ENCODE peak calls at places on chromosomes 11 and 22, in nine cellular contexts. X is RWPE1; W is posterior cingulate gyrus; H is naive thymus-derived CD4-positive, alpha-beta T cell; Y is stimulated activated CD8-positive, alpha-beta memory T cell treated with anti-CD3 and anti-CD28 coated beads, Interleukin-4, amount 100 ng/mL, for 1 hour; B is ELR; P is KBM-7; M is adipocyte; L is ureter. I is an unnamed sample.

GRCh38 chr11:1738380-1738779 is 12.0 kb downstream of the IFITM10 start:
- DNase-seq in H (no peak), W (no peak), Y (no peak), B (no peak), M (no peak), L (no peak), P (no peak), X (no peak), I (no peak)

GRCh38 chr11:64559351-64560138 is 31.5 kb upstream of the SLC22A12 start:
- DNase-seq in X (no peak), Y (no peak), P (no peak), B (no peak), M (no peak), L (no peak), W (peak), H (no peak), I (no peak)

GRCh38 chr11:8282621-8283509 is 19.2 kb upstream of the LMO1 start:
- DNase-seq in M (no peak), X (no peak), L (peak), B (no peak), Y (no peak), P (no peak), W (no peak), H (no peak), I (no peak)

GRCh38 chr11:119054418-119054817 is 2.6 kb downstream of the HYOU1 start:
- DNase-seq in P (no peak), L (no peak), H (no peak), Y (no peak), B (no peak), X (no peak), W (no peak), M (no peak), I (no peak)

GRCh38 chr11:10451399-10452116 is 3.5 kb upstream of the AMPD3 start:
- DNase-seq in M (no peak), L (no peak), Y (no peak), H (no peak), P (no peak), X (no peak), W (no peak), B (no peak), I (peak)

GRCh38 chr11:73216466-73216865 is 1.6 kb upstream of the P2RY2 start:
- DNase-seq in H (no peak), Y (no peak), M (no peak), X (no peak), P (no peak), W (no peak), L (no peak), B (no peak), I (peak)

GRCh38 chr22:47371263-47372090 is 609.0 kb downstream of the TBC1D22A start:
- DNase-seq in P (no peak), W (peak), B (no peak), H (no peak), M (no peak), Y (no peak), L (peak), X (no peak), I (no peak)

GRCh38 chr11:18455686-18456372 is at the start of gene LDHAL6A:
- DNase-seq in X (no peak), W (no peak), M (no peak), H (no peak), P (no peak), L (no peak), B (no peak), Y (no peak), I (no peak)

GRCh38 chr11:15551897-15552851 is 437.5 kb downstream of the INSC start:
- DNase-seq in Y (no peak), H (no peak), B (no peak), X (no peak), L (no peak), W (no peak), P (no peak), M (no peak), I (no peak)

GRCh38 chr11:126452256-126452655 is 96.8 kb downstream of the ST3GAL4 start:
- DNase-seq in Y (no peak), H (no peak), X (no peak), M (no peak), B (no peak), L (no peak), W (no peak), P (no peak), I (no peak)

GRCh38 chr11:1889941-1890855 is 1.5 kb downstream of the PRR33 start:
- DNase-seq in L (peak), Y (no peak), B (no peak), P (no peak), X (no peak), M (no peak), W (peak), H (peak), I (peak)

GRCh38 chr22:36198936-36199616 is 2.5 kb downstream of the APOL4 start:
- DNase-seq in X (no peak), H (no peak), B (no peak), L (no peak), Y (no peak), M (no peak), P (no peak), W (no peak), I (no peak)

GRCh38 chr11:64566915-64567882 is 23.8 kb upstream of the SLC22A12 start:
- DNase-seq in Y (no peak), W (no peak), L (no peak), M (no peak), B (no peak), P (no peak), H (no peak), X (no peak), I (no peak)

GRCh38 chr22:27754247-27754887 is 47.2 kb downstream of the MN1 start:
- DNase-seq in H (no peak), B (no peak), Y (no peak), W (no peak), L (no peak), X (peak), P (no peak), M (no peak), I (no peak)

GRCh38 chr11:134512791-134513538 is 100.9 kb upstream of the B3GAT1 start:
- DNase-seq in P (no peak), H (no peak), B (no peak), M (no peak), Y (no peak), W (no peak), X (no peak), L (no peak), I (no peak)

GRCh38 chr11:120326228-120326627 is 1.1 kb downstream of the TLCD5 start:
- DNase-seq in H (no peak), M (peak), W (no peak), L (no peak), Y (no peak), P (no peak), B (peak), X (no peak), I (no peak)

GRCh38 chr11:117839936-117840813 is 15.6 kb upstream of the FXYD2 start:
- DNase-seq in P (no peak), H (no peak), Y (no peak), B (no peak), W (no peak), L (peak), M (no peak), X (no peak), I (no peak)

GRCh38 chr11:28137832-28138231 is 29.6 kb downstream of the METTL15 start:
- DNase-seq in H (no peak), L (no peak), B (no peak), P (no peak), Y (no peak), M (no peak), W (no peak), X (no peak), I (no peak)

GRCh38 chr11:115613986-115614625 is 109.9 kb upstream of the CADM1 start:
- DNase-seq in B (peak), X (peak), L (no peak), P (no peak), W (no peak), Y (no peak), H (no peak), M (peak), I (no peak)

GRCh38 chr22:32823024-32823730 is 21.7 kb downstream of the TIMP3 start:
- DNase-seq in X (no peak), P (peak), L (no peak), M (peak), Y (no peak), W (no peak), H (no peak), B (peak), I (peak)

GRCh38 chr11:128471138-128471661 is 116.2 kb downstream of the ETS1 start:
- DNase-seq in B (no peak), M (no peak), L (no peak), X (no peak), H (peak), P (no peak), Y (no peak), W (no peak), I (peak)

GRCh38 chr11:105111145-105111944 is 28.2 kb downstream of the CARD18 start:
- DNase-seq in X (no peak), W (no peak), B (no peak), L (no peak), H (no peak), P (no peak), M (no peak), Y (no peak), I (no peak)

GRCh38 chr11:110565690-110566336 is 136.1 kb downstream of the FDX1 start:
- DNase-seq in Y (no peak), P (no peak), W (no peak), X (peak), M (no peak), B (no peak), H (no peak), L (peak), I (peak)

GRCh38 chr22:32340437-32340836 is 17.2 kb upstream of the RFPL3 start:
- DNase-seq in L (no peak), H (no peak), Y (no peak), B (no peak), X (no peak), M (no peak), W (no peak), P (no peak), I (no peak)

GRCh38 chr11:115377882-115378296 is 126.3 kb downstream of the CADM1 start:
- DNase-seq in Y (no peak), L (no peak), X (no peak), P (no peak), M (no peak), H (no peak), W (no peak), B (no peak), I (no peak)

GRCh38 chr11:70666336-70666735 is 268.0 kb downstream of the CTTN start:
- DNase-seq in X (no peak), P (peak), H (no peak), L (no peak), W (no peak), M (no peak), Y (no peak), B (no peak), I (no peak)

GRCh38 chr11:8242113-8242475 is 21.6 kb downstream of the LMO1 start:
- DNase-seq in H (no peak), X (no peak), M (no peak), Y (no peak), B (no peak), W (no peak), P (no peak), L (no peak), I (no peak)

GRCh38 chr11:1204381-1205101 is 18.3 kb upstream of the MUC5B start:
- DNase-seq in Y (no peak), W (no peak), P (no peak), H (no peak), X (no peak), L (no peak), M (no peak), B (no peak), I (no peak)

GRCh38 chr11:2072551-2073261 is 66.5 kb downstream of the IGF2 start:
- DNase-seq in X (no peak), P (no peak), B (peak), W (peak), Y (no peak), M (no peak), H (no peak), L (no peak), I (peak)

GRCh38 chr11:93945596-93945995 is 75.6 kb upstream of the HEPHL1 start:
- DNase-seq in Y (no peak), L (no peak), P (no peak), H (no peak), B (no peak), M (no peak), X (no peak), W (no peak), I (no peak)

GRCh38 chr11:65501530-65502273 is 2.9 kb downstream of the MALAT1 start:
- DNase-seq in P (peak), X (no peak), H (no peak), B (peak), Y (no peak), L (no peak), M (peak), W (no peak), I (peak)

GRCh38 chr22:42621505-42622002 is 6.9 kb upstream of the POLDIP3 start:
- DNase-seq in H (peak), W (no peak), B (peak), M (peak), X (peak), P (peak), Y (peak), L (no peak), I (peak)

GRCh38 chr22:36546092-36546804 is 17.3 kb upstream of the EIF3D start:
- DNase-seq in B (peak), X (peak), H (no peak), Y (no peak), W (peak), M (peak), L (no peak), P (peak), I (peak)

GRCh38 chr11:3006505-3007260 is 14.6 kb upstream of the NAP1L4 start:
- DNase-seq in B (no peak), L (peak), Y (peak), X (no peak), H (no peak), P (no peak), M (no peak), W (no peak), I (peak)

GRCh38 chr11:121964591-121964990 is 151.4 kb downstream of the BLID start:
- DNase-seq in Y (no peak), B (peak), M (peak), H (no peak), P (no peak), W (no peak), X (peak), L (no peak), I (no peak)

GRCh38 chr11:115612331-115612730 is 108.1 kb upstream of the CADM1 start:
- DNase-seq in P (no peak), H (no peak), L (no peak), B (no peak), W (no peak), X (no peak), M (peak), Y (no peak), I (no peak)